ENCODE peak calls at places on chromosome 20, in five cellular contexts. W is endodermal cell, C is H4, F is M059J, Z is MCF 10A. U is an unnamed sample.

GRCh38 chr20:56554869-56555268 is 21.8 kb downstream of the FAM209B start:
- DNase-seq in W (peak), C (peak), F (peak), Z (peak), U (peak)

GRCh38 chr20:48599748-48600469 is 227.9 kb downstream of the PREX1 start:
- DNase-seq in W (no peak), C (no peak), F (no peak), Z (no peak), U (no peak)

GRCh38 chr20:48709744-48710143 is 118.1 kb downstream of the PREX1 start:
- DNase-seq in W (no peak), C (no peak), F (no peak), Z (no peak), U (no peak)

GRCh38 chr20:38579921-38580320 is 1.1 kb upstream of the ADIG start:
- DNase-seq in W (no peak), C (no peak), F (no peak), Z (no peak), U (no peak)

GRCh38 chr20:10065154-10065833 is 30.5 kb downstream of the ANKEF1 start:
- DNase-seq in W (no peak), C (no peak), F (peak), Z (peak), U (no peak)

GRCh38 chr20:44650777-44651493 is 564 bp downstream of the ADA start:
- DNase-seq in W (no peak), C (no peak), F (no peak), Z (peak), U (peak)

GRCh38 chr20:35280523-35280922 is 2.6 kb upstream of the MMP24OS start:
- DNase-seq in W (no peak), C (no peak), F (no peak), Z (no peak), U (no peak)

GRCh38 chr20:17504326-17504897 is 26.8 kb downstream of the BFSP1 start:
- DNase-seq in W (peak), C (no peak), F (no peak), Z (no peak), U (peak)

GRCh38 chr20:19396466-19397081 is 184.1 kb downstream of the SLC24A3 start:
- DNase-seq in W (no peak), C (no peak), F (peak), Z (no peak), U (no peak)

GRCh38 chr20:9294081-9294480 is 220.3 kb upstream of the LAMP5 start:
- DNase-seq in W (no peak), C (peak), F (peak), Z (peak), U (no peak)

GRCh38 chr20:10648651-10649050 is 25.1 kb downstream of the JAG1 start:
- DNase-seq in W (no peak), C (no peak), F (peak), Z (no peak), U (no peak)

GRCh38 chr20:63132131-63132714 is 83.7 kb downstream of the YTHDF1 start:
- DNase-seq in W (peak), C (no peak), F (no peak), Z (no peak), U (no peak)

GRCh38 chr20:10565191-10565921 is 108.4 kb downstream of the JAG1 start:
- DNase-seq in W (no peak), C (peak), F (peak), Z (peak), U (no peak)

GRCh38 chr20:57464642-57465211 is 60.2 kb downstream of the CTCFL start:
- DNase-seq in W (no peak), C (peak), F (peak), Z (peak), U (peak)

GRCh38 chr20:53623454-53624206 is 30.0 kb upstream of the ZNF217 start:
- DNase-seq in W (peak), C (peak), F (peak), Z (peak), U (peak)

GRCh38 chr20:13874269-13875158 is 89.7 kb downstream of the NDUFAF5 start:
- DNase-seq in W (peak), C (no peak), F (no peak), Z (no peak), U (peak)

GRCh38 chr20:53883098-53883762 is 187.2 kb downstream of the BCAS1 start:
- DNase-seq in W (no peak), C (peak), F (peak), Z (no peak), U (no peak)

GRCh38 chr20:1460275-1460674 is 6.4 kb downstream of the NSFL1C start:
- DNase-seq in W (no peak), C (no peak), F (no peak), Z (no peak), U (no peak)

GRCh38 chr20:19374066-19374615 is 161.7 kb downstream of the SLC24A3 start:
- DNase-seq in W (no peak), C (no peak), F (peak), Z (no peak), U (no peak)

GRCh38 chr20:62691485-62691884 is 17.2 kb upstream of the NTSR1 start:
- DNase-seq in W (no peak), C (no peak), F (no peak), Z (no peak), U (no peak)

GRCh38 chr20:19993937-19994667 is 23.1 kb upstream of the NAA20 start:
- DNase-seq in W (no peak), C (peak), F (peak), Z (peak), U (no peak)

GRCh38 chr20:48015943-48016723 is 230.9 kb upstream of the SULF2 start:
- DNase-seq in W (no peak), C (peak), F (peak), Z (peak), U (no peak)

GRCh38 chr20:36929290-36929689 is 22.2 kb downstream of the SAMHD1 start:
- DNase-seq in W (peak), C (no peak), F (peak), Z (peak), U (no peak)

GRCh38 chr20:17646901-17647301 is 35.1 kb downstream of the RRBP1 start:
- DNase-seq in W (no peak), C (no peak), F (no peak), Z (no peak), U (no peak)

GRCh38 chr20:51871943-51872342 is 69.6 kb upstream of the SALL4 start:
- DNase-seq in W (no peak), C (no peak), F (peak), Z (no peak), U (no peak)

GRCh38 chr20:31593221-31594001 is 11.7 kb upstream of the ID1 start:
- DNase-seq in W (peak), C (peak), F (peak), Z (peak), U (no peak)

GRCh38 chr20:12570371-12570770 is 438.4 kb upstream of the SPTLC3 start:
- DNase-seq in W (peak), C (peak), F (peak), Z (peak), U (peak)

GRCh38 chr20:42267793-42268381 is 649.7 kb upstream of the CHD6 start:
- DNase-seq in W (no peak), C (no peak), F (no peak), Z (no peak), U (no peak)

GRCh38 chr20:44398303-44398702 is 42.8 kb downstream of the HNF4A start:
- DNase-seq in W (no peak), C (peak), F (peak), Z (peak), U (no peak)

GRCh38 chr20:33076662-33077398 is 2.6 kb upstream of the BPIFB4 start:
- DNase-seq in W (peak), C (peak), F (peak), Z (peak), U (peak)

GRCh38 chr20:34062651-34063482 is 49.2 kb downstream of the EIF2S2 start:
- DNase-seq in W (no peak), C (no peak), F (peak), Z (peak), U (no peak)

GRCh38 chr20:34546751-34547181 is 11.8 kb upstream of the MAP1LC3A start:
- DNase-seq in W (no peak), C (no peak), F (no peak), Z (no peak), U (no peak)

GRCh38 chr20:42530855-42531674 is 658.6 kb downstream of the PTPRT start:
- DNase-seq in W (peak), C (no peak), F (peak), Z (no peak), U (peak)

GRCh38 chr20:14012671-14013070 is 17.4 kb downstream of the MACROD2 start:
- DNase-seq in W (no peak), C (no peak), F (no peak), Z (no peak), U (no peak)

GRCh38 chr20:45959126-45959525 is 12.9 kb downstream of the ZNF335 start:
- DNase-seq in W (peak), C (no peak), F (no peak), Z (no peak), U (no peak)

U was measured in GM23338.